ENCODE peak calls at places on chromosomes 5 and 9, in eight cellular contexts. K is stomach, D is colonic mucosa, Z is tibial artery, I is A549, C is right atrium auricular region, F is cardiac muscle cell, W is heart right ventricle. P is an unnamed sample. For H3K4me1, the result is how much of the 10 kb centered on the place peaks cover.

GRCh38 chr5:140131967-140132409 is 6.3 kb downstream of the IGIP start:
- DNase-seq in Z (peak), W (no peak), K (peak), F (no peak), I (peak), C (no peak), D (no peak), P (no peak)

GRCh38 chr5:132180134-132180745 is 47.4 kb downstream of the P4HA2 start:
- DNase-seq in W (peak), C (no peak), K (no peak), F (peak), D (peak), Z (no peak), I (peak), P (no peak)

GRCh38 chr9:34382054-34382453 is 5.4 kb upstream of the MYORG start:
- DNase-seq in W (no peak), F (no peak), D (no peak), Z (no peak), C (peak), I (no peak), K (no peak), P (no peak)

GRCh38 chr9:14251146-14252071 is 62.5 kb downstream of the NFIB start:
- DNase-seq in D (peak), W (peak), C (peak), I (peak), Z (peak), F (no peak), K (peak), P (peak)

GRCh38 chr5:117149312-117149711 is 574.7 kb upstream of the SEMA6A start:
- DNase-seq in C (no peak), F (no peak), W (no peak), I (no peak), Z (no peak), K (no peak), D (no peak), P (no peak)

GRCh38 chr5:89759824-89760223 is 649.7 kb downstream of the CETN3 start:
- DNase-seq in D (no peak), Z (no peak), F (no peak), I (no peak), C (no peak), W (no peak), K (no peak), P (no peak)

GRCh38 chr9:125460883-125461475 is 199.4 kb downstream of the GAPVD1 start:
- DNase-seq in W (no peak), D (no peak), F (no peak), Z (no peak), C (no peak), K (no peak), I (peak), P (no peak)

GRCh38 chr9:125924351-125924750 is 177.2 kb downstream of the PBX3 start:
- DNase-seq in F (no peak), Z (no peak), D (no peak), K (no peak), W (no peak), C (no peak), I (no peak), P (no peak)

GRCh38 chr5:57600321-57600720 is 117.7 kb upstream of the ACTBL2 start:
- DNase-seq in C (no peak), D (no peak), K (no peak), Z (no peak), F (no peak), I (no peak), W (no peak), P (no peak)

GRCh38 chr9:79357620-79358019 is 214.1 kb upstream of the TLE4 start:
- DNase-seq in W (peak), Z (peak), I (no peak), F (no peak), D (no peak), C (no peak), K (no peak), P (peak)

GRCh38 chr5:26692952-26693351 is 345.4 kb downstream of the CDH9 start:
- DNase-seq in K (no peak), W (no peak), F (no peak), D (no peak), I (no peak), C (no peak), Z (no peak), P (no peak)

GRCh38 chr9:125996671-125997509 is 249.7 kb downstream of the PBX3 start:
- DNase-seq in W (no peak), F (no peak), Z (peak), D (no peak), K (no peak), I (no peak), C (no peak), P (no peak)

GRCh38 chr5:119336262-119336661 is 19.6 kb upstream of the TNFAIP8 start:
- DNase-seq in D (no peak), I (no peak), F (no peak), Z (no peak), W (no peak), C (no peak), K (no peak), P (no peak)
- H3K4me1 ChIP-seq in D (under half), I (under half), F (under half), Z (under half), W (under half), C (under half), K (half or more), P (under half)

DNA sequence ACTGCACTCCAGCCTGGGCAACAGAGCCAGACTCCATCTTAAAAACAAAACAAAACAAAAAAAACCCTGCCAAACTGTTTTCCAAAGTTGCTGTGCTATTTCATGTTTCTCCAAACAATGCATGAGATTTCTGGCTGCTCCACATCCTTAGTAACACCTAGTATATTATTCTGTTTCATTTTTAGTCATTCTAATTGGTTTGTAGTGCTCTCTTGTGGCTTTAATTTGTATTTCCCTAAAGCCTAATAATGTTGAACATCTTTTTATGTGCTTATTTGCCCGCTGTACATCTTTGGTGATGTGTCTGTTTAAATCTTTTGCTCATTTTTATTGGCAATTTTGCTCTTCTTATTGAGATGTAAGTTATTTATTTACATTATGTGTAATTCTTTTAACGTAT is 18.4 kb upstream of the TTC1 start:
- DNase-seq in D (no peak), F (no peak), C (no peak), I (no peak), K (no peak), W (no peak), Z (no peak), P (no peak)
- TF ChIP-seq CTCF in D (no peak), F (peak), C (no peak), I (peak), K (no peak), W (no peak), Z (no peak), P (no peak)

DNA sequence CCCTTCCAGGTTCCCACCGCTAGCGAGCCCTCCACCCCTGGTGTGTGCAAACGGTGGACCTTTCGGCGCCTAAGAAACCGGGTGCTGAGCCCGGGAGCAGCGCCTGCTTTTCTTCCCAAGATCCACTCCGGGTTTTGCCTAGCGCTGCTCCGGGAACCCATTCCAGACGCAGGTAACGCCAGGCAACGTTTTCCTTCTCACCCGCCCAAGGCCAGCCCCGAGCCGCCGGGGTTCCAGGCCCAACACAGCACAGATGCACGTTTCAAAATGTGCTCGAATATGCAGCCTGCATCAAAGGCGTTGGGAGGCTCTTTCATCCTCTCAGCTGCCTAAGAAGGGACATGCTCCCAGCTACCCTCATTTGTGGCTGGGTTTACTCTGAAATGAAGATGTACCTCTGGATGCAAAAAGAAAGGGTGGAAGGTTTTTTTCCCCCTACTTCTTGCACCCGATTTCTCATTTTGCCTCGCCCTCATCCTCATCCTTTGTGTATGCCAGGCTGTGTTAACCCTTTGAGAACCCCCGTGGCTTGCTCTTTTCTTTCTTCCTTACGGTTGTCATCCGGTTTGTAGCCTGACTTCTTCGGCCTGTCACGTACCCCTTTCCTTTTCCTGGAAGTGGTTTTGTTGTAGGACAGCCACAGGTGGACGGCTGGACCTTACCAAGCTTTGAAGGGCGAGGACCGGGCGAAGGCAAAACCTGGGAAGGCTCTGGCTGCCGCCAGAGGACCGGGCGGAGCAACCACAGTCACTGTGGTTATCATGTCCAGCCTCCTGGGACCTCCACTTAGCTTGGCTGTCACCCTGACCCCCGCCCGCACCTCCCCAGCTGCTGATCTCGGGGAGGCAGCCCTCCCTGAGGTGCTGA is 227.0 kb downstream of the SMARCA2 start:
- DNase-seq in C (peak), Z (peak), D (peak), W (peak), I (peak), K (peak), F (peak), P (peak)
- H3K4me1 ChIP-seq in C (under half), Z (under half), D (under half), W (under half), I (under half), K (under half), F (under half), P (under half)

DNA sequence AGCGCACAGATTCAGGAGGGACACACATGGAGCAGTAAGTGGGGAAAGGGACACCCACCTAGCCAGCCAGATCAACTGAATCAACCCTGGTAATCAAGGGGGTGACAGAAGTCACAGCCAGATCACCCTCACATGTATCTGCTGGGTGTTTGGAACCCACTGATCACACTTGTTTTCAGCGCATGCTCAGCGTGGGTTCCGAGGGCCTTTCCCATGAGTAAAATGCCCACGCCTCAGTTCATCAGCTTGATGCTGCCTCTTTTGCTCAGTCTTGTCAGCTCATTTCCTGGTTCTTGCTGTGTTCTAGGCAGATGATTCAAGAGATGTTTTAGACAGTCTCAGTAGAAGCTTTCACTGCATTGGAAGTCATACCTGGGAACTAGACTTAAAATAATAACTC is 123.2 kb upstream of the SLC30A5 start:
- DNase-seq in F (no peak), Z (no peak), D (no peak), W (no peak), C (no peak), K (no peak), I (no peak), P (no peak)
- TF ChIP-seq CTCF in F (no peak), Z (no peak), D (no peak), W (no peak), C (no peak), K (no peak), I (no peak), P (no peak)